ENCODE peak calls at places on chromosomes 6 and 20, in seven cellular contexts. One of them, this sample, is unnamed.
A peak's percentile ranks its signal among the peaks of the same experiment; 100 is the strongest.

GRCh38 chr6:107185570-107185969 is 70.3 kb upstream of the BEND3 start:
- DNase-seq in SK-N-SH: peak; percentile 41
- DNase-seq in HepG2: peak; percentile 29
- DNase-seq in GM12891: no peak
- DNase-seq in H1: no peak
- DNase-seq in K562: no peak
- DNase-seq in GM12878: no peak
- DNase-seq in this sample: no peak

GRCh38 chr6:168139121-168139520 is 60.1 kb upstream of the FRMD1 start:
- DNase-seq in SK-N-SH: no peak
- DNase-seq in HepG2: no peak
- DNase-seq in GM12891: no peak
- DNase-seq in H1: peak; percentile 27
- DNase-seq in K562: no peak
- DNase-seq in GM12878: no peak
- DNase-seq in this sample: no peak

GRCh38 chr6:157022022-157022740 is 245.0 kb downstream of the ARID1B start:
- DNase-seq in SK-N-SH: peak; percentile 97
- DNase-seq in HepG2: peak; percentile 71
- DNase-seq in GM12891: peak; percentile 75
- DNase-seq in H1: peak; percentile 71
- DNase-seq in K562: peak; percentile 98
- DNase-seq in GM12878: no peak
- DNase-seq in this sample: peak; percentile 77

GRCh38 chr20:35318502-35319157 is 26.4 kb upstream of the FAM83C start:
- DNase-seq in SK-N-SH: no peak
- DNase-seq in HepG2: peak; percentile 71
- DNase-seq in GM12891: no peak
- DNase-seq in H1: no peak
- DNase-seq in K562: no peak
- DNase-seq in GM12878: no peak
- DNase-seq in this sample: no peak

GRCh38 chr20:3461191-3461874 is 9.5 kb upstream of the ATRN start:
- DNase-seq in SK-N-SH: no peak
- DNase-seq in HepG2: no peak
- DNase-seq in GM12891: no peak
- DNase-seq in H1: peak; percentile 51
- DNase-seq in K562: no peak
- DNase-seq in GM12878: no peak
- DNase-seq in this sample: no peak

GRCh38 chr6:18432180-18432579 is 45.0 kb downstream of the RNF144B start:
- DNase-seq in SK-N-SH: no peak
- DNase-seq in HepG2: no peak
- DNase-seq in GM12891: no peak
- DNase-seq in H1: no peak
- DNase-seq in K562: no peak
- DNase-seq in GM12878: no peak
- DNase-seq in this sample: no peak

GRCh38 chr6:140043357-140043756 is 668.9 kb upstream of the CITED2 start:
- DNase-seq in SK-N-SH: no peak
- DNase-seq in HepG2: no peak
- DNase-seq in GM12891: no peak
- DNase-seq in H1: no peak
- DNase-seq in K562: no peak
- DNase-seq in GM12878: no peak
- DNase-seq in this sample: no peak

GRCh38 chr6:118934461-118935330 is at the start of gene MCM9:
- DNase-seq in SK-N-SH: peak; percentile 96
- DNase-seq in HepG2: peak; percentile 90
- DNase-seq in GM12891: peak; percentile 89
- DNase-seq in H1: peak; percentile 90
- DNase-seq in K562: peak; percentile 97
- DNase-seq in GM12878: peak; percentile 67
- DNase-seq in this sample: peak; percentile 82

GRCh38 chr6:170048615-170049256 is 242.1 kb downstream of the DLL1 start:
- DNase-seq in SK-N-SH: no peak
- DNase-seq in HepG2: no peak
- DNase-seq in GM12891: no peak
- DNase-seq in H1: no peak
- DNase-seq in K562: no peak
- DNase-seq in GM12878: no peak
- DNase-seq in this sample: no peak

DNA sequence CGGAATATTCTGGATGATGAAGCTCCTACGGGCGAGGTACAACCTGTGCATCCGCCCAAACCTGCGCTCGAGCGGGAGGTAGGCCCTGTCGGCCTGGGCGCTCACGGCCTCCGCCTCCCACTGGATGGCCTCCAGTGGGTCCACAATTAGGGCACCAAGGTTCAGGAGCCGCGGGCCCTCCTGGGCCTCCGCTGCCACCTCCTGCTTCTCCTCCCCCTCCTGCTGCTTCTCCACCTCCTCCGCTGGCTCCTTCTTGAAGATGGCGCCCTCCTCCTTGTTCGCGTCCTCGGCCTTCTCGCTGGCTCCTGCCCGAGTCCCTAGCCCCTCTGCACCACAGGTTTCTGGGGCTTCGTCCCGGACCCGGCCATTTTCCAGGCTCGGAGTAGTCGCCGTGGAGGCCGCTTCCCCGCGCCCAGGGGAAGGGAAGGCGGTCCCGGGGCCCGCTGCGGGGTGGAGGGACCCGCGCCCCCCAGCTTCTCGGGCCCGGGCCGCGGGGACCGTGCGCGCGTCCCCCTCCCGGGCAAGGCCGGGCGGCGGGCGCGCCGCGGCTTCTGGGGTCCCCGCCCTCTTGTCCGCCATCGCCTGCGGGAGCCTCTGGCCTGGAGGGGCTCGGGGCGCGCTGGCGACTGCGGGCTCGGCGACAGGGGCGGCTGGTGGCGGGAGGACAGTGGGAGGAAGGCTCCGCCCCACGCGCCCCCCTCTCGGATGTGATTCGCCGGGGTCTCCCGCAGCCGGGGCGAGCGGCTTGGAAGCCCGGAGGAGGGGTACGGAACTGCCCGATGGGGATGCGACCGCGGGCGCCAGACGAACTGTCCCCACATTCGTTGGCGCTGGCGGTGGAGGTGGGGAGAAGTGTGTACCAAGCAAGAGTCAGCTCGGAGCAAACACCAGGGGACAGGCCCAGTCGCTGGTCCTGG is 17.6 kb downstream of the PLAGL2 start:
- DNase-seq in SK-N-SH: peak; percentile 92
- DNase-seq in HepG2: no peak
- DNase-seq in GM12891: peak; percentile 53
- DNase-seq in H1: peak; percentile 86
- DNase-seq in K562: no peak
- DNase-seq in GM12878: no peak
- DNase-seq in this sample: peak; percentile 41
- TF ChIP-seq TAF1 in SK-N-SH: no peak
- TF ChIP-seq TAF1 in HepG2: no peak
- TF ChIP-seq TAF1 in GM12891: no peak
- TF ChIP-seq TAF1 in H1: peak; percentile 80
- TF ChIP-seq TAF1 in K562: no peak
- TF ChIP-seq TAF1 in GM12878: no peak
- TF ChIP-seq TAF1 in this sample: no peak

DNA sequence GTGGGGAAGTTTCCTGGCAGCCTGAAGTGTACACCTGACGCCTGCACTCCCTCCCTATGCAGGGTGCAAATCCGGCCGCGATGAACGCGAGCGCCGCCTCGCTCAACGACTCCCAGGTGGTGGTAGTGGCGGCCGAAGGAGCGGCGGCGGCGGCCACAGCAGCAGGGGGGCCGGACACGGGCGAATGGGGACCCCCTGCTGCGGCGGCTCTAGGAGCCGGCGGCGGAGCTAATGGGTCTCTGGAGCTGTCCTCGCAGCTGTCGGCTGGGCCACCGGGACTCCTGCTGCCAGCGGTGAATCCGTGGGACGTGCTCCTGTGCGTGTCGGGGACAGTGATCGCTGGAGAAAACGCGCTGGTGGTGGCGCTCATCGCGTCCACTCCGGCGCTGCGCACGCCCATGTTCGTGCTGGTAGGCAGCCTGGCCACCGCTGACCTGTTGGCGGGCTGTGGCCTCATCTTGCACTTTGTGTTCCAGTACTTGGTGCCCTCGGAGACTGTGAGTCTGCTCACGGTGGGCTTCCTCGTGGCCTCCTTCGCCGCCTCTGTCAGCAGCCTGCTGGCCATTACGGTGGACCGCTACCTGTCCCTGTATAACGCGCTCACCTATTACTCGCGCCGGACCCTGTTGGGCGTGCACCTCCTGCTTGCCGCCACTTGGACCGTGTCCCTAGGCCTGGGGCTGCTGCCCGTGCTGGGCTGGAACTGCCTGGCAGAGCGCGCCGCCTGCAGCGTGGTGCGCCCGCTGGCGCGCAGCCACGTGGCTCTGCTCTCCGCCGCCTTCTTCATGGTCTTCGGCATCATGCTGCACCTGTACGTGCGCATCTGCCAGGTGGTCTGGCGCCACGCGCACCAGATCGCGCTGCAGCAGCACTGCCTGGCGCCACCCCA is 1.2 kb downstream of the GPR6 start:
- DNase-seq in SK-N-SH: peak; percentile 66
- DNase-seq in HepG2: no peak
- DNase-seq in GM12891: no peak
- DNase-seq in H1: peak; percentile 65
- DNase-seq in K562: no peak
- DNase-seq in GM12878: no peak
- DNase-seq in this sample: no peak
- TF ChIP-seq TAF1 in SK-N-SH: no peak
- TF ChIP-seq TAF1 in HepG2: no peak
- TF ChIP-seq TAF1 in GM12891: no peak
- TF ChIP-seq TAF1 in H1: no peak
- TF ChIP-seq TAF1 in K562: no peak
- TF ChIP-seq TAF1 in GM12878: no peak
- TF ChIP-seq TAF1 in this sample: no peak

DNA sequence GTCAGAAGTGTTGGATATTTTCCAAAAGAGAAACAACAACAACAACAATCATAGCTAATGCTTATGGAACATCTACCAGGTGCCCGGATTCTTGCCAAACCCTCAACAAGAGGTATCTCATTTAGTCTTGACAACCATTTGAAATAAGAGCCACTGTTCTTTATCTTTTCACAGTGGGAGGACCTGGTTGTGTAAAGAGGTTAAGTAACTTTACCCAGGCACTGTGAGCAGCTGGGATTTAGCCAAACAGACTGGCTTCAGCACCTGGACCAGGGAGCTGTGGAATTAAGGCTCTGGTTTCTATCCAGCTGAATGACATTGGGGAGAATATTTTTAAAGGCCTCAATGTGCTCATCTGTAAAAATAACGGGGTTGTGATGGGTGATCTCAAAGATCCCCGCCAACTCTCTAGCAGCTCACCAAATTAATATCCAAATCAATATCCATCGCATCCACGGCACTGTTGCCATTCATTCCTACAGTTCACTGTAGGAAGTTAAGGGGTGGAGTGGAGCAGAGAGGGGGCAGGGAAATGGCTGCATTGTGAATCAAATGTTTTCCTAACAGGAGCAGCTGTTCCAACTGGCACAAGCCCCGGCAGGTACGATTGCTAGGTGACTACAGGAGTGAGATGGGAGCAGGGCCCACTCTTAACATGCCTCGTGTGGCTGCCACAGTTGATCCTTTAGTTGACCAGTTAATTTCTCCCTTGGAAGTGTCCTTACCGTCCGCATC is 61.8 kb downstream of the GCNT2 start:
- DNase-seq in SK-N-SH: no peak
- DNase-seq in HepG2: peak; percentile 58
- DNase-seq in GM12891: no peak
- DNase-seq in H1: no peak
- DNase-seq in K562: no peak
- DNase-seq in GM12878: no peak
- DNase-seq in this sample: no peak
- TF ChIP-seq TAF1 in SK-N-SH: no peak
- TF ChIP-seq TAF1 in HepG2: no peak
- TF ChIP-seq TAF1 in GM12891: no peak
- TF ChIP-seq TAF1 in H1: peak; percentile 63
- TF ChIP-seq TAF1 in K562: no peak
- TF ChIP-seq TAF1 in GM12878: no peak
- TF ChIP-seq TAF1 in this sample: no peak

GRCh38 chr6:44837741-44838140 is 450.2 kb downstream of the CDC5L start:
- DNase-seq in SK-N-SH: no peak
- DNase-seq in HepG2: no peak
- DNase-seq in GM12891: no peak
- DNase-seq in H1: no peak
- DNase-seq in K562: no peak
- DNase-seq in GM12878: no peak
- DNase-seq in this sample: no peak
- TF ChIP-seq TAF1 in SK-N-SH: no peak
- TF ChIP-seq TAF1 in HepG2: no peak
- TF ChIP-seq TAF1 in GM12891: no peak
- TF ChIP-seq TAF1 in H1: no peak
- TF ChIP-seq TAF1 in K562: no peak
- TF ChIP-seq TAF1 in GM12878: no peak
- TF ChIP-seq TAF1 in this sample: no peak

DNA sequence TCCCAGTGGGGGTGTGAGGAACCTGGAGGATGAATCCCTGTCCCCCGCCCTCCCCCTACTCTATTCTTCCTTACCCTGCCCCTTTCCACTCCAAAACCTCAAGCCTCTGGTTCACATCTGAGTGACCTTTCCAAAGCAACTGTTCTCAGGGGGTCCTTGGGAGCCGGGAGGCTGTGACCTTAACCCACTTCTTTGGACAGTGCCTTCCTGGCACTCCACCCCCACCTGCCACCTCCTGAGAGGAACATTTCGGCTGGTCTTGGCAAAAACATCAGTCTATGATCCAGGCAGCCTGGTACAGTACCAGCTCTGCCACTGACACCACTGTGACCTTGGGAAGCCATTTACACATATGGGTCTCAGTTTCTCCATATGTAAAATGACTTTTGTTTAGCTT is 121.7 kb downstream of the MRPL14 start:
- DNase-seq in SK-N-SH: no peak
- DNase-seq in HepG2: no peak
- DNase-seq in GM12891: no peak
- DNase-seq in H1: no peak
- DNase-seq in K562: no peak
- DNase-seq in GM12878: no peak
- DNase-seq in this sample: no peak
- TF ChIP-seq TAF1 in SK-N-SH: no peak
- TF ChIP-seq TAF1 in HepG2: no peak
- TF ChIP-seq TAF1 in GM12891: no peak
- TF ChIP-seq TAF1 in H1: no peak
- TF ChIP-seq TAF1 in K562: no peak
- TF ChIP-seq TAF1 in GM12878: no peak
- TF ChIP-seq TAF1 in this sample: no peak

GRCh38 chr6:28167068-28167467 is 25.4 kb downstream of the ZKSCAN8 start:
- DNase-seq in SK-N-SH: no peak
- DNase-seq in HepG2: no peak
- DNase-seq in GM12891: no peak
- DNase-seq in H1: no peak
- DNase-seq in K562: no peak
- DNase-seq in GM12878: no peak
- DNase-seq in this sample: no peak
- TF ChIP-seq TAF1 in SK-N-SH: no peak
- TF ChIP-seq TAF1 in HepG2: no peak
- TF ChIP-seq TAF1 in GM12891: no peak
- TF ChIP-seq TAF1 in H1: no peak
- TF ChIP-seq TAF1 in K562: no peak
- TF ChIP-seq TAF1 in GM12878: no peak
- TF ChIP-seq TAF1 in this sample: no peak